ENCODE peak calls at places on chromosomes 4 and X, in ten cellular contexts. One of them, this sample, is unnamed.

GRCh38 chrX:132631579-132632232 is 142.9 kb upstream of the MBNL3 start:
- DNase-seq in nephron progenitor cell: peak
- DNase-seq in stimulated activated CD4-positive, alpha-beta T cell treated with anti-CD3 and anti-CD28 coated beads, TNF-alpha, amount 100 ng/mL, for 48 hours: no peak
- DNase-seq in activated CD8-positive, alpha-beta T cell treated with anti-CD3 and anti-CD28 coated beads, Interleukin-2, amount 10 ng/mL, durations not matched to agents 7 days and 5 days: no peak
- DNase-seq in heart left ventricle: no peak
- DNase-seq in Peyer's patch: no peak
- DNase-seq in MCF 10A: peak
- DNase-seq in amniotic stem cell: no peak
- DNase-seq in NCI-H1436: peak
- DNase-seq in GM20000: peak
- DNase-seq in this sample: peak

GRCh38 chr4:6115342-6115741 is 85.0 kb downstream of the JAKMIP1 start:
- DNase-seq in heart left ventricle: no peak
- DNase-seq in GM20000: no peak
- DNase-seq in amniotic stem cell: no peak
- DNase-seq in NCI-H1436: no peak
- DNase-seq in nephron progenitor cell: no peak
- DNase-seq in activated CD8-positive, alpha-beta T cell treated with anti-CD3 and anti-CD28 coated beads, Interleukin-2, amount 10 ng/mL, durations not matched to agents 7 days and 5 days: no peak
- DNase-seq in stimulated activated CD4-positive, alpha-beta T cell treated with anti-CD3 and anti-CD28 coated beads, TNF-alpha, amount 100 ng/mL, for 48 hours: no peak
- DNase-seq in MCF 10A: no peak
- DNase-seq in Peyer's patch: no peak
- DNase-seq in this sample: no peak

GRCh38 chrX:82676386-82676785 is 831.7 kb upstream of the POU3F4 start:
- DNase-seq in GM20000: no peak
- DNase-seq in amniotic stem cell: no peak
- DNase-seq in heart left ventricle: no peak
- DNase-seq in stimulated activated CD4-positive, alpha-beta T cell treated with anti-CD3 and anti-CD28 coated beads, TNF-alpha, amount 100 ng/mL, for 48 hours: no peak
- DNase-seq in activated CD8-positive, alpha-beta T cell treated with anti-CD3 and anti-CD28 coated beads, Interleukin-2, amount 10 ng/mL, durations not matched to agents 7 days and 5 days: no peak
- DNase-seq in Peyer's patch: no peak
- DNase-seq in NCI-H1436: no peak
- DNase-seq in MCF 10A: peak
- DNase-seq in nephron progenitor cell: no peak
- DNase-seq in this sample: no peak

GRCh38 chrX:113330416-113330815 is 489.8 kb upstream of the AMOT start:
- DNase-seq in stimulated activated CD4-positive, alpha-beta T cell treated with anti-CD3 and anti-CD28 coated beads, TNF-alpha, amount 100 ng/mL, for 48 hours: no peak
- DNase-seq in Peyer's patch: no peak
- DNase-seq in activated CD8-positive, alpha-beta T cell treated with anti-CD3 and anti-CD28 coated beads, Interleukin-2, amount 10 ng/mL, durations not matched to agents 7 days and 5 days: no peak
- DNase-seq in MCF 10A: no peak
- DNase-seq in amniotic stem cell: no peak
- DNase-seq in GM20000: no peak
- DNase-seq in nephron progenitor cell: no peak
- DNase-seq in NCI-H1436: no peak
- DNase-seq in heart left ventricle: no peak
- DNase-seq in this sample: no peak

GRCh38 chr4:169975837-169976796 is 50.1 kb downstream of the MFAP3L start:
- DNase-seq in amniotic stem cell: no peak
- DNase-seq in Peyer's patch: peak
- DNase-seq in stimulated activated CD4-positive, alpha-beta T cell treated with anti-CD3 and anti-CD28 coated beads, TNF-alpha, amount 100 ng/mL, for 48 hours: no peak
- DNase-seq in NCI-H1436: no peak
- DNase-seq in activated CD8-positive, alpha-beta T cell treated with anti-CD3 and anti-CD28 coated beads, Interleukin-2, amount 10 ng/mL, durations not matched to agents 7 days and 5 days: no peak
- DNase-seq in GM20000: no peak
- DNase-seq in heart left ventricle: no peak
- DNase-seq in nephron progenitor cell: no peak
- DNase-seq in MCF 10A: no peak
- DNase-seq in this sample: no peak

GRCh38 chr4:53120801-53121200 is 245.1 kb downstream of the SCFD2 start:
- DNase-seq in nephron progenitor cell: no peak
- DNase-seq in MCF 10A: no peak
- DNase-seq in activated CD8-positive, alpha-beta T cell treated with anti-CD3 and anti-CD28 coated beads, Interleukin-2, amount 10 ng/mL, durations not matched to agents 7 days and 5 days: no peak
- DNase-seq in NCI-H1436: no peak
- DNase-seq in stimulated activated CD4-positive, alpha-beta T cell treated with anti-CD3 and anti-CD28 coated beads, TNF-alpha, amount 100 ng/mL, for 48 hours: no peak
- DNase-seq in Peyer's patch: no peak
- DNase-seq in heart left ventricle: peak
- DNase-seq in amniotic stem cell: no peak
- DNase-seq in GM20000: no peak
- DNase-seq in this sample: no peak

GRCh38 chrX:137212078-137212632 is 178.4 kb upstream of the GPR101 start:
- DNase-seq in Peyer's patch: no peak
- DNase-seq in GM20000: no peak
- DNase-seq in heart left ventricle: no peak
- DNase-seq in MCF 10A: peak
- DNase-seq in NCI-H1436: no peak
- DNase-seq in nephron progenitor cell: no peak
- DNase-seq in activated CD8-positive, alpha-beta T cell treated with anti-CD3 and anti-CD28 coated beads, Interleukin-2, amount 10 ng/mL, durations not matched to agents 7 days and 5 days: no peak
- DNase-seq in amniotic stem cell: no peak
- DNase-seq in stimulated activated CD4-positive, alpha-beta T cell treated with anti-CD3 and anti-CD28 coated beads, TNF-alpha, amount 100 ng/mL, for 48 hours: no peak
- DNase-seq in this sample: no peak

GRCh38 chr4:145773581-145774234 is 93.8 kb downstream of the C4orf51 start:
- DNase-seq in heart left ventricle: peak
- DNase-seq in MCF 10A: no peak
- DNase-seq in NCI-H1436: no peak
- DNase-seq in activated CD8-positive, alpha-beta T cell treated with anti-CD3 and anti-CD28 coated beads, Interleukin-2, amount 10 ng/mL, durations not matched to agents 7 days and 5 days: no peak
- DNase-seq in Peyer's patch: no peak
- DNase-seq in nephron progenitor cell: no peak
- DNase-seq in GM20000: peak
- DNase-seq in stimulated activated CD4-positive, alpha-beta T cell treated with anti-CD3 and anti-CD28 coated beads, TNF-alpha, amount 100 ng/mL, for 48 hours: no peak
- DNase-seq in amniotic stem cell: no peak
- DNase-seq in this sample: no peak

GRCh38 chr4:55183926-55184599 is 58.7 kb upstream of the KDR start:
- DNase-seq in MCF 10A: peak
- DNase-seq in nephron progenitor cell: no peak
- DNase-seq in stimulated activated CD4-positive, alpha-beta T cell treated with anti-CD3 and anti-CD28 coated beads, TNF-alpha, amount 100 ng/mL, for 48 hours: no peak
- DNase-seq in activated CD8-positive, alpha-beta T cell treated with anti-CD3 and anti-CD28 coated beads, Interleukin-2, amount 10 ng/mL, durations not matched to agents 7 days and 5 days: no peak
- DNase-seq in amniotic stem cell: peak
- DNase-seq in heart left ventricle: no peak
- DNase-seq in GM20000: no peak
- DNase-seq in Peyer's patch: no peak
- DNase-seq in NCI-H1436: no peak
- DNase-seq in this sample: no peak

GRCh38 chrX:138191998-138192397 is 519.5 kb downstream of the FGF13 start:
- DNase-seq in heart left ventricle: no peak
- DNase-seq in amniotic stem cell: no peak
- DNase-seq in stimulated activated CD4-positive, alpha-beta T cell treated with anti-CD3 and anti-CD28 coated beads, TNF-alpha, amount 100 ng/mL, for 48 hours: no peak
- DNase-seq in GM20000: no peak
- DNase-seq in activated CD8-positive, alpha-beta T cell treated with anti-CD3 and anti-CD28 coated beads, Interleukin-2, amount 10 ng/mL, durations not matched to agents 7 days and 5 days: peak
- DNase-seq in NCI-H1436: no peak
- DNase-seq in MCF 10A: peak
- DNase-seq in Peyer's patch: no peak
- DNase-seq in nephron progenitor cell: peak
- DNase-seq in this sample: peak

GRCh38 chr4:6730603-6731300 is 14.8 kb downstream of the BLOC1S4 start:
- DNase-seq in stimulated activated CD4-positive, alpha-beta T cell treated with anti-CD3 and anti-CD28 coated beads, TNF-alpha, amount 100 ng/mL, for 48 hours: no peak
- DNase-seq in Peyer's patch: peak
- DNase-seq in heart left ventricle: no peak
- DNase-seq in MCF 10A: no peak
- DNase-seq in amniotic stem cell: no peak
- DNase-seq in nephron progenitor cell: no peak
- DNase-seq in GM20000: no peak
- DNase-seq in NCI-H1436: no peak
- DNase-seq in activated CD8-positive, alpha-beta T cell treated with anti-CD3 and anti-CD28 coated beads, Interleukin-2, amount 10 ng/mL, durations not matched to agents 7 days and 5 days: no peak
- DNase-seq in this sample: no peak

GRCh38 chr4:78691971-78692814 is 84.0 kb upstream of the BMP2K start:
- DNase-seq in MCF 10A: no peak
- DNase-seq in NCI-H1436: no peak
- DNase-seq in amniotic stem cell: no peak
- DNase-seq in GM20000: peak
- DNase-seq in stimulated activated CD4-positive, alpha-beta T cell treated with anti-CD3 and anti-CD28 coated beads, TNF-alpha, amount 100 ng/mL, for 48 hours: no peak
- DNase-seq in heart left ventricle: peak
- DNase-seq in nephron progenitor cell: no peak
- DNase-seq in activated CD8-positive, alpha-beta T cell treated with anti-CD3 and anti-CD28 coated beads, Interleukin-2, amount 10 ng/mL, durations not matched to agents 7 days and 5 days: no peak
- DNase-seq in Peyer's patch: no peak
- DNase-seq in this sample: no peak

GRCh38 chr4:26029512-26030131 is 115.6 kb downstream of the SMIM20 start:
- DNase-seq in amniotic stem cell: no peak
- DNase-seq in MCF 10A: no peak
- DNase-seq in nephron progenitor cell: no peak
- DNase-seq in activated CD8-positive, alpha-beta T cell treated with anti-CD3 and anti-CD28 coated beads, Interleukin-2, amount 10 ng/mL, durations not matched to agents 7 days and 5 days: no peak
- DNase-seq in Peyer's patch: no peak
- DNase-seq in heart left ventricle: no peak
- DNase-seq in stimulated activated CD4-positive, alpha-beta T cell treated with anti-CD3 and anti-CD28 coated beads, TNF-alpha, amount 100 ng/mL, for 48 hours: no peak
- DNase-seq in NCI-H1436: no peak
- DNase-seq in GM20000: no peak
- DNase-seq in this sample: no peak

GRCh38 chr4:14184265-14184664 is 556.7 kb upstream of the BOD1L1 start:
- DNase-seq in heart left ventricle: peak
- DNase-seq in GM20000: no peak
- DNase-seq in nephron progenitor cell: peak
- DNase-seq in Peyer's patch: no peak
- DNase-seq in activated CD8-positive, alpha-beta T cell treated with anti-CD3 and anti-CD28 coated beads, Interleukin-2, amount 10 ng/mL, durations not matched to agents 7 days and 5 days: no peak
- DNase-seq in stimulated activated CD4-positive, alpha-beta T cell treated with anti-CD3 and anti-CD28 coated beads, TNF-alpha, amount 100 ng/mL, for 48 hours: no peak
- DNase-seq in MCF 10A: no peak
- DNase-seq in amniotic stem cell: no peak
- DNase-seq in NCI-H1436: no peak
- DNase-seq in this sample: no peak

GRCh38 chr4:129218355-129218754 is 122.4 kb downstream of the C4orf33 start:
- DNase-seq in NCI-H1436: peak
- DNase-seq in amniotic stem cell: no peak
- DNase-seq in GM20000: no peak
- DNase-seq in heart left ventricle: peak
- DNase-seq in activated CD8-positive, alpha-beta T cell treated with anti-CD3 and anti-CD28 coated beads, Interleukin-2, amount 10 ng/mL, durations not matched to agents 7 days and 5 days: no peak
- DNase-seq in Peyer's patch: peak
- DNase-seq in stimulated activated CD4-positive, alpha-beta T cell treated with anti-CD3 and anti-CD28 coated beads, TNF-alpha, amount 100 ng/mL, for 48 hours: no peak
- DNase-seq in nephron progenitor cell: peak
- DNase-seq in MCF 10A: no peak
- DNase-seq in this sample: no peak

GRCh38 chr4:114386637-114387233 is 211.9 kb upstream of the UGT8 start:
- DNase-seq in activated CD8-positive, alpha-beta T cell treated with anti-CD3 and anti-CD28 coated beads, Interleukin-2, amount 10 ng/mL, durations not matched to agents 7 days and 5 days: no peak
- DNase-seq in amniotic stem cell: no peak
- DNase-seq in NCI-H1436: no peak
- DNase-seq in heart left ventricle: no peak
- DNase-seq in MCF 10A: peak
- DNase-seq in stimulated activated CD4-positive, alpha-beta T cell treated with anti-CD3 and anti-CD28 coated beads, TNF-alpha, amount 100 ng/mL, for 48 hours: no peak
- DNase-seq in GM20000: peak
- DNase-seq in Peyer's patch: no peak
- DNase-seq in nephron progenitor cell: peak
- DNase-seq in this sample: no peak

GRCh38 chr4:183249854-183250253 is 70.2 kb downstream of the CLDN22 start:
- DNase-seq in GM20000: peak
- DNase-seq in heart left ventricle: no peak
- DNase-seq in Peyer's patch: no peak
- DNase-seq in NCI-H1436: peak
- DNase-seq in MCF 10A: peak
- DNase-seq in stimulated activated CD4-positive, alpha-beta T cell treated with anti-CD3 and anti-CD28 coated beads, TNF-alpha, amount 100 ng/mL, for 48 hours: no peak
- DNase-seq in amniotic stem cell: no peak
- DNase-seq in nephron progenitor cell: no peak
- DNase-seq in activated CD8-positive, alpha-beta T cell treated with anti-CD3 and anti-CD28 coated beads, Interleukin-2, amount 10 ng/mL, durations not matched to agents 7 days and 5 days: no peak
- DNase-seq in this sample: no peak

GRCh38 chrX:75156537-75156945 is 458 bp upstream of the ABCB7 start:
- DNase-seq in stimulated activated CD4-positive, alpha-beta T cell treated with anti-CD3 and anti-CD28 coated beads, TNF-alpha, amount 100 ng/mL, for 48 hours: no peak
- DNase-seq in NCI-H1436: no peak
- DNase-seq in activated CD8-positive, alpha-beta T cell treated with anti-CD3 and anti-CD28 coated beads, Interleukin-2, amount 10 ng/mL, durations not matched to agents 7 days and 5 days: peak
- DNase-seq in nephron progenitor cell: no peak
- DNase-seq in GM20000: no peak
- DNase-seq in amniotic stem cell: no peak
- DNase-seq in Peyer's patch: no peak
- DNase-seq in heart left ventricle: no peak
- DNase-seq in MCF 10A: peak
- DNase-seq in this sample: peak

GRCh38 chrX:39749728-39750127 is 348.0 kb downstream of the BCOR start:
- DNase-seq in nephron progenitor cell: no peak
- DNase-seq in GM20000: no peak
- DNase-seq in Peyer's patch: no peak
- DNase-seq in activated CD8-positive, alpha-beta T cell treated with anti-CD3 and anti-CD28 coated beads, Interleukin-2, amount 10 ng/mL, durations not matched to agents 7 days and 5 days: no peak
- DNase-seq in MCF 10A: no peak
- DNase-seq in stimulated activated CD4-positive, alpha-beta T cell treated with anti-CD3 and anti-CD28 coated beads, TNF-alpha, amount 100 ng/mL, for 48 hours: no peak
- DNase-seq in amniotic stem cell: no peak
- DNase-seq in heart left ventricle: no peak
- DNase-seq in NCI-H1436: no peak
- DNase-seq in this sample: no peak

GRCh38 chr4:140252144-140252741 is 98.3 kb upstream of the MAML3 start:
- DNase-seq in amniotic stem cell: no peak
- DNase-seq in NCI-H1436: peak
- DNase-seq in heart left ventricle: no peak
- DNase-seq in GM20000: peak
- DNase-seq in Peyer's patch: peak
- DNase-seq in activated CD8-positive, alpha-beta T cell treated with anti-CD3 and anti-CD28 coated beads, Interleukin-2, amount 10 ng/mL, durations not matched to agents 7 days and 5 days: no peak
- DNase-seq in MCF 10A: no peak
- DNase-seq in stimulated activated CD4-positive, alpha-beta T cell treated with anti-CD3 and anti-CD28 coated beads, TNF-alpha, amount 100 ng/mL, for 48 hours: no peak
- DNase-seq in nephron progenitor cell: peak
- DNase-seq in this sample: peak